ENCODE peak calls at places on chromosome 4, in five cellular contexts. G, T, V, S and Y are unnamed samples.

GRCh38 chr4:141058739-141059507 is 74.3 kb downstream of the RNF150 start:
- DNase-seq in G (no peak), T (no peak), V (no peak), S (no peak), Y (no peak)

GRCh38 chr4:27123050-27123768 is 262.6 kb downstream of the STIM2 start:
- DNase-seq in G (no peak), T (no peak), V (no peak), S (no peak), Y (peak)

GRCh38 chr4:53050361-53050774 is 188.3 kb downstream of the RASL11B start:
- DNase-seq in G (peak), T (no peak), V (no peak), S (peak), Y (no peak)

GRCh38 chr4:153223935-153224334 is 19.7 kb downstream of the TRIM2 start:
- DNase-seq in G (no peak), T (no peak), V (no peak), S (no peak), Y (peak)

GRCh38 chr4:110527156-110527555 is 51.2 kb downstream of the ENPEP start:
- DNase-seq in G (no peak), T (no peak), V (no peak), S (no peak), Y (no peak)

GRCh38 chr4:99574530-99575314 is at the start of gene MTTP:
- DNase-seq in G (no peak), T (no peak), V (no peak), S (no peak), Y (no peak)

GRCh38 chr4:182143822-182144620 is 99.2 kb upstream of the TENM3 start:
- DNase-seq in G (peak), T (peak), V (peak), S (peak), Y (peak)

GRCh38 chr4:95231713-95232112 is 317.1 kb downstream of the UNC5C start:
- DNase-seq in G (no peak), T (no peak), V (no peak), S (no peak), Y (no peak)

GRCh38 chr4:154626793-154627484 is 14.5 kb upstream of the FGG start:
- DNase-seq in G (peak), T (peak), V (peak), S (peak), Y (peak)

GRCh38 chr4:16464651-16465050 is 238.4 kb upstream of the TAPT1 start:
- DNase-seq in G (no peak), T (no peak), V (no peak), S (peak), Y (no peak)

GRCh38 chr4:7155611-7156071 is 36.7 kb upstream of the SORCS2 start:
- DNase-seq in G (no peak), T (no peak), V (peak), S (peak), Y (no peak)